ENCODE peak calls at places on chromosomes 12 and 14, in five cellular contexts. W, C, P, J and T are unnamed samples. For H3K27me3, the result is how much of the 10 kb centered on the place peaks cover.

GRCh38 chr14:66288511-66288910 is 197.7 kb upstream of the CCDC196 start:
- DNase-seq in W (no peak), P (no peak), J (no peak), C (no peak), T (no peak)

GRCh38 chr12:40565029-40565633 is 127.1 kb upstream of the CNTN1 start:
- DNase-seq in W (no peak), C (no peak), J (no peak), P (no peak), T (no peak)

GRCh38 chr12:20097561-20097960 is 270.8 kb upstream of the PDE3A start:
- DNase-seq in J (no peak), P (no peak), C (no peak), W (no peak), T (no peak)

GRCh38 chr14:105128059-105128458 is 40.5 kb downstream of the JAG2 start:
- DNase-seq in C (no peak), W (no peak), P (no peak), J (no peak), T (no peak)

GRCh38 chr12:14193623-14194022 is 171.9 kb upstream of the ATF7IP start:
- DNase-seq in P (no peak), C (no peak), J (no peak), W (no peak), T (no peak)

GRCh38 chr14:36856095-36856878 is 194.6 kb downstream of the PAX9 start:
- DNase-seq in J (no peak), W (no peak), C (no peak), P (no peak), T (no peak)

GRCh38 chr12:2853626-2854025 is 3.2 kb downstream of the TEX52 start:
- DNase-seq in C (peak), J (peak), W (peak), P (peak), T (peak)

GRCh38 chr14:50741571-50741970 is 73.5 kb upstream of the SAV1 start:
- DNase-seq in P (no peak), J (no peak), C (no peak), W (no peak), T (no peak)

GRCh38 chr14:56799327-56799645 is 11.0 kb downstream of the OTX2 start:
- DNase-seq in P (no peak), W (no peak), C (no peak), J (no peak), T (no peak)

GRCh38 chr12:41509655-41510054 is 321.5 kb downstream of the PDZRN4 start:
- DNase-seq in J (no peak), C (no peak), W (no peak), P (no peak), T (no peak)

GRCh38 chr12:47636908-47637780 is 68.7 kb downstream of the RPAP3 start:
- DNase-seq in J (peak), C (no peak), P (peak), W (peak), T (peak)

GRCh38 chr12:49346659-49347306 is at the start of gene DNAJC22:
- DNase-seq in J (peak), W (peak), C (no peak), P (peak), T (no peak)

GRCh38 chr12:49345840-49346658 is 639 bp upstream of the DNAJC22 start:
- DNase-seq in P (no peak), J (peak), W (peak), C (no peak), T (no peak)

GRCh38 chr12:49345048-49345839 is 1.4 kb upstream of the DNAJC22 start:
- DNase-seq in C (no peak), W (peak), P (peak), J (peak), T (no peak)

GRCh38 chr12:49342914-49343731 is 3.6 kb upstream of the DNAJC22 start:
- DNase-seq in J (peak), P (peak), C (no peak), W (peak), T (no peak)

DNA sequence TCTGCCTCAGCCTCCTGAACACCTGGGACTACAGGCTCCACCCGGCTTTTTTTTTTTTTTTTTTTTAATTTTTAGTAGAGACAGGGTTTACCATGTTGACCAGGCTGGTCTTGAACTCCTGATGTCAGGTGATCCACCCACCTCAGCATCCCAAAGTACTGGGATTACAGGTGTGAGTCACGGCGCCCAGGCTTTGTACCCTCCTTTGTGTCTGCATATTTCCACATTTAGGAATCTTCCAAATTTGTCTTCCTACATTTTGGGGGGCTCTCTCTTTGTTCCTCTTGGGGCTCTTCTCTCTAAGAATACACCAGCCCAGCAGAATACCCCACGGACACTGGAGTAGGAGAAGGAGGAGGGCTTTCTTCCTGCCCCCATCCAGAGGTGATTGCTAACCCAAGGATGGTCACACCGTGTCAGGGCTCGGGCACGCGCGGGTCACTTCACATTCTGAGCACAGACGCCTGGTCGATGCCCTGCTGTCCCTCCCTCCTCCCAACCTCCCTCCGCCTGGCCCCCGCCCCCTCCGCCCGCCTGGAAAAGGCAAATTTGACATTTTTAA is 2.1 kb upstream of the DNAJC22 start:
- DNase-seq in W (peak), P (no peak), J (no peak), C (no peak), T (no peak)
- H3K27me3 ChIP-seq in W (under half), P (under half), J (half or more), C (under half), T (half or more)

GRCh38 chr14:101556131-101556530 is 5.2 kb upstream of the DIO3 start:
- DNase-seq in W (no peak), C (no peak), J (no peak), P (peak), T (no peak)
- H3K27me3 ChIP-seq in W (under half), C (under half), J (under half), P (under half), T (under half)

GRCh38 chr12:112938751-112939150 is 477 bp downstream of the OAS3 start:
- DNase-seq in C (no peak), P (no peak), W (no peak), J (no peak), T (no peak)
- H3K27me3 ChIP-seq in C (under half), P (under half), W (under half), J (under half), T (under half)

GRCh38 chr14:99272669-99273024 is 650 bp upstream of the BCL11B start:
- DNase-seq in J (no peak), C (no peak), W (no peak), P (no peak), T (no peak)
- H3K27me3 ChIP-seq in J (under half), C (under half), W (under half), P (under half), T (under half)